ENCODE peak calls at places on chromosome 3, in six cellular contexts. F is mesendoderm, V is neuronal stem cell, O is H1, R is IMR-90, Q is trophoblast cell. C is an unnamed sample.

GRCh38 chr3:57059416-57059815 is 1.0 kb upstream of the SPATA12 start:
- DNase-seq in O (no peak), V (no peak), Q (no peak), F (peak), R (no peak), C (no peak)

GRCh38 chr3:55750525-55750924 is 263.4 kb upstream of the WNT5A start:
- DNase-seq in Q (peak), F (no peak), V (no peak), O (no peak), R (peak), C (peak)

GRCh38 chr3:128784228-128784627 is 58.2 kb downstream of the RAB7A start:
- DNase-seq in R (no peak), O (peak), V (peak), Q (no peak), F (peak), C (no peak)

GRCh38 chr3:106678657-106679390 is 698.4 kb upstream of the CCDC54 start:
- DNase-seq in V (no peak), F (no peak), O (no peak), R (no peak), Q (no peak), C (no peak)

GRCh38 chr3:69986419-69986818 is 13.1 kb upstream of the SAMMSON start:
- DNase-seq in R (no peak), V (no peak), Q (no peak), O (no peak), F (no peak), C (no peak)

GRCh38 chr3:69712244-69712643 is 27.0 kb upstream of the MITF start:
- DNase-seq in Q (no peak), R (no peak), O (no peak), V (no peak), F (no peak), C (no peak)

GRCh38 chr3:50520849-50521248 is 17.4 kb upstream of the CACNA2D2 start:
- DNase-seq in R (no peak), Q (no peak), F (no peak), O (no peak), V (no peak), C (no peak)

GRCh38 chr3:140134231-140134630 is 199.2 kb downstream of the CLSTN2 start:
- DNase-seq in R (no peak), F (no peak), Q (no peak), V (no peak), O (no peak), C (no peak)

GRCh38 chr3:31227152-31227581 is 305.6 kb upstream of the STT3B start:
- DNase-seq in Q (peak), V (no peak), F (no peak), R (no peak), O (no peak), C (no peak)

GRCh38 chr3:118772036-118773030 is 262.3 kb downstream of the IGSF11 start:
- DNase-seq in O (no peak), Q (peak), V (no peak), F (peak), R (no peak), C (peak)

GRCh38 chr3:94172695-94173310 is 109.9 kb downstream of the NSUN3 start:
- DNase-seq in Q (no peak), R (no peak), F (no peak), O (no peak), V (no peak), C (no peak)

GRCh38 chr3:150239764-150240163 is 168.3 kb upstream of the TSC22D2 start:
- DNase-seq in V (no peak), R (no peak), O (no peak), Q (no peak), F (no peak), C (no peak)

GRCh38 chr3:18207232-18207631 is 217.9 kb downstream of the SATB1 start:
- DNase-seq in O (no peak), R (no peak), Q (no peak), V (no peak), F (no peak), C (no peak)

GRCh38 chr3:72595376-72595775 is 252.9 kb downstream of the SHQ1 start:
- DNase-seq in V (no peak), O (no peak), Q (no peak), R (no peak), F (no peak), C (no peak)

GRCh38 chr3:150497956-150498355 is 48.3 kb downstream of the SERP1 start:
- DNase-seq in O (no peak), Q (peak), V (no peak), R (peak), F (no peak), C (peak)

GRCh38 chr3:147030274-147030673 is 376.1 kb downstream of the ZIC4 start:
- DNase-seq in F (no peak), O (no peak), R (no peak), Q (no peak), V (no peak), C (no peak)

GRCh38 chr3:58006661-58007060 is 1.6 kb upstream of the FLNB start:
- DNase-seq in R (no peak), O (no peak), F (peak), Q (peak), V (no peak), C (no peak)

GRCh38 chr3:55584716-55585368 is 97.7 kb upstream of the WNT5A start:
- DNase-seq in F (peak), O (no peak), V (no peak), Q (no peak), R (no peak), C (no peak)

GRCh38 chr3:171620825-171621434 is 160.7 kb upstream of the TNIK start:
- DNase-seq in O (no peak), F (peak), Q (no peak), R (peak), V (no peak), C (peak)

GRCh38 chr3:134028486-134029255 is 1.1 kb downstream of the SLCO2A1 start:
- DNase-seq in R (no peak), O (no peak), Q (peak), F (peak), V (no peak), C (no peak)

DNA sequence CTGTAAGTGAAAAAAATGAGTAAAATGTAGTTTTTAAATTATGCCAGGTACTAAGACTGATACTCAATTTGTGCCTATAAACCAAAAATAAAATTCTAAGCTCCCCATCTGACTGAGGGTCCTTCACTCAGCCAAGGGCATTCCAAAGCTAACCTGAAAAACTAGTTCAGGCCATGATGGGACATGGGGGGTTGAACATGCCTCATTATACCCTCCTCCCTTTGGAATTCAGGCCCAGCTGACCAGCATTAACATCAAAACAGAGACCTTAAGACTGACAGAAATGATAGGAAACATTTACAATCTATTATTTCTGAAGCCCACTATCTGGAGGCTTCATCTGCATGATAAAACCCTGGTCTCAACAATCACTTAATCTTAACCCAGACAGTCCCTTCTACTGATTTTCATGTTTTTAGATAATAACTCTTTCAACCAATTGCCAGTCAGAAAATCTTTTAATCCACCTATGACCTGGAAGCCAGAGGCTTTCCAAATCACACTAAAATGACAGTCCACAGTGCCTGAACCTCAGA is 140.4 kb downstream of the ANO10 start:
- DNase-seq in R (no peak), V (no peak), O (peak), F (peak), Q (peak), C (no peak)
- H3K27ac ChIP-seq in R (no peak), V (no peak), O (no peak), F (no peak), Q (peak), C (no peak)

GRCh38 chr3:132726341-132726823 is 4.2 kb upstream of the NPHP3 start:
- DNase-seq in F (peak), O (no peak), Q (peak), R (peak), V (peak), C (peak)

GRCh38 chr3:132723551-132723950 is 1.3 kb upstream of the NPHP3 start:
- DNase-seq in R (peak), O (no peak), F (no peak), Q (peak), V (no peak), C (no peak)

GRCh38 chr3:132721479-132722164 is 587 bp downstream of the NPHP3 start:
- DNase-seq in Q (peak), R (peak), O (no peak), F (peak), V (peak), C (peak)

GRCh38 chr3:132723024-132723462 is 834 bp upstream of the NPHP3 start:
- DNase-seq in V (no peak), Q (peak), R (no peak), O (no peak), F (no peak), C (no peak)

GRCh38 chr3:132722165-132723023 is at the start of gene NPHP3:
- DNase-seq in O (peak), R (peak), V (peak), Q (peak), F (peak), C (peak)
- H3K18ac ChIP-seq in O (peak), R (peak), V (peak), Q (peak), F (peak), C (peak)

GRCh38 chr3:186785517-186786018 is 2.2 kb downstream of the EIF4A2 start:
- DNase-seq in F (no peak), O (no peak), V (no peak), Q (no peak), R (no peak), C (no peak)
- H3K27ac ChIP-seq in F (no peak), O (peak), V (no peak), Q (no peak), R (no peak), C (no peak)

GRCh38 chr3:189269356-189269755 is 97.6 kb downstream of the TPRG1 start:
- DNase-seq in Q (no peak), R (no peak), V (no peak), F (no peak), O (no peak), C (no peak)

GRCh38 chr3:189272500-189273119 is 100.8 kb downstream of the TPRG1 start:
- DNase-seq in R (no peak), Q (peak), F (peak), V (peak), O (no peak), C (peak)

GRCh38 chr3:189262746-189263145 is 91.0 kb downstream of the TPRG1 start:
- DNase-seq in O (no peak), V (no peak), Q (no peak), R (no peak), F (no peak), C (no peak)

GRCh38 chr3:189270248-189270832 is 98.6 kb downstream of the TPRG1 start:
- DNase-seq in F (peak), Q (peak), V (no peak), O (peak), R (peak), C (peak)

DNA sequence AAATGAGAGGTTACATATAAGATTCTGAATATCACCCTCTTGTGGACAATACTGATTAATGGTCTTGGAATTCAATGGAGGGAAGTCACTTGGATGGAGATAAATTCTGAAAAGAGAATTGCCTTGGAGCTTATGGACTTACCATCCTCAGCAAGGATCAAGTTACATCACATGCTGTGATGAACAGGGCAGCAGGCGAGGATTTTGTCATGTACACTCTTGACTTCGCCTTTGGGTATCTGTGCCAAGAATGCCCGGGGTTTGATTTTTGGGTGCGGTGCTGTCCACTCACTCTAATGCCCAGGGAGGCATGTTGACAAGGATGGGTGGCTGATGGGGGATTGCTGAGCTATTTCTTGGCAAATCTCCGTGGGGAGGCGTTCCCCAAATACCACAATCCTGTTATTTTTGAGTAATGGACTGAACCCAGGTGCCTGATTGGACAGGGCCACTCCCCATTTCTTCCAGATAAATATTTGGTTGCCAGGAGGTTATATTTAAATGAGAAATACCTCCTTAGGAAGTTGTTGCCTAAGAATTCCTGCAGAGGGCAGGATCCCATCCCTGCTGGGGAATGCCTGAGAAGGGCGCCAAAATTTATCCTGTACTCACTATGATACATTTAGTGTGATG is 96.3 kb downstream of the TPRG1 start:
- DNase-seq in Q (peak), V (no peak), R (no peak), O (no peak), F (peak), C (peak)
- H3K18ac ChIP-seq in Q (no peak), V (no peak), R (no peak), O (no peak), F (no peak), C (no peak)

DNA sequence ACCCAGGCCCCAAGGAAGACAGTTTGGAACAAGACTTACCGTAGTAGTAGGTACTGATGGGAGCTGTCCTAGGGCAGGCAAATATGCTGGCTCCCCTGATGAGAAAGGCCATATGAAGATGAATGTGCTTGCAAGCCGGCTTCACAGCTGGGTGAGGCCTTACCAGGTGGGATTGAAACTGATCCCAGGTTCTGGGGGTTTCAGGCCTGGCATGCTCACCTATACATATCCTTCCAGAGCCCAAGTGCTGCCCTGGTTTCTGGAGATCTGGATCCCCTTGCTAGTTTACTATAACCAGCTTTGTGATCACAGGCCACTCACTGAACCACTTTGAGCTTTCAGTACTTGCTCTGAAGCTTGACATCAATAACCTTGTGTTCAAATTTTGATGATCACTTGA is 274.3 kb downstream of the EPHB1 start:
- DNase-seq in Q (no peak), F (no peak), O (no peak), V (no peak), R (no peak), C (no peak)
- H3K27ac ChIP-seq in Q (no peak), F (no peak), O (no peak), V (no peak), R (no peak), C (no peak)

DNA sequence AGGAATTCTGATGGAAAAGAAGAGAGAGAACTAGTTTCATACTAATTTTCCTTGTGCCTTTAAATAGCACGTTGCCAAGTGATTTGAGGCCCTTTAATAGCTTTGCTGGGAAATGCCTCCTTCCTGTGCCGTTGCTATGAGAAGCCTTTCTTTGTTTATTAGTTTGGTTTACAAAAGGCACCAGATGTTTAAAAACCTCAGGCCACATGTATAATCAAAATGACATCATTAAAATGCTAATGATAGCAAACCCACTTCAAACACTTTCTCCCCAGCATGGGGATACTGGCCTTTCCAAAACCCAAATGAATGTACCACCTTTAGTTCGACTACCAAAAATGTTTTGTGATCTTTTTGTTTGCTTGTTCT is 50.0 kb upstream of the TBC1D23 start:
- DNase-seq in V (no peak), Q (peak), F (peak), R (peak), O (peak), C (peak)
- H3K18ac ChIP-seq in V (no peak), Q (no peak), F (no peak), R (peak), O (no peak), C (peak)

GRCh38 chr3:186251948-186252619 is 110.0 kb downstream of the DGKG start:
- DNase-seq in R (no peak), O (no peak), F (no peak), Q (no peak), V (no peak), C (no peak)

GRCh38 chr3:186255703-186256331 is 106.2 kb downstream of the DGKG start:
- DNase-seq in V (no peak), Q (no peak), O (no peak), F (peak), R (no peak), C (no peak)

GRCh38 chr3:186257866-186258265 is 104.2 kb downstream of the DGKG start:
- DNase-seq in O (no peak), Q (no peak), F (no peak), R (peak), V (no peak), C (peak)

GRCh38 chr3:186258968-186259367 is 103.1 kb downstream of the DGKG start:
- DNase-seq in O (no peak), V (no peak), F (peak), Q (peak), R (no peak), C (no peak)

DNA sequence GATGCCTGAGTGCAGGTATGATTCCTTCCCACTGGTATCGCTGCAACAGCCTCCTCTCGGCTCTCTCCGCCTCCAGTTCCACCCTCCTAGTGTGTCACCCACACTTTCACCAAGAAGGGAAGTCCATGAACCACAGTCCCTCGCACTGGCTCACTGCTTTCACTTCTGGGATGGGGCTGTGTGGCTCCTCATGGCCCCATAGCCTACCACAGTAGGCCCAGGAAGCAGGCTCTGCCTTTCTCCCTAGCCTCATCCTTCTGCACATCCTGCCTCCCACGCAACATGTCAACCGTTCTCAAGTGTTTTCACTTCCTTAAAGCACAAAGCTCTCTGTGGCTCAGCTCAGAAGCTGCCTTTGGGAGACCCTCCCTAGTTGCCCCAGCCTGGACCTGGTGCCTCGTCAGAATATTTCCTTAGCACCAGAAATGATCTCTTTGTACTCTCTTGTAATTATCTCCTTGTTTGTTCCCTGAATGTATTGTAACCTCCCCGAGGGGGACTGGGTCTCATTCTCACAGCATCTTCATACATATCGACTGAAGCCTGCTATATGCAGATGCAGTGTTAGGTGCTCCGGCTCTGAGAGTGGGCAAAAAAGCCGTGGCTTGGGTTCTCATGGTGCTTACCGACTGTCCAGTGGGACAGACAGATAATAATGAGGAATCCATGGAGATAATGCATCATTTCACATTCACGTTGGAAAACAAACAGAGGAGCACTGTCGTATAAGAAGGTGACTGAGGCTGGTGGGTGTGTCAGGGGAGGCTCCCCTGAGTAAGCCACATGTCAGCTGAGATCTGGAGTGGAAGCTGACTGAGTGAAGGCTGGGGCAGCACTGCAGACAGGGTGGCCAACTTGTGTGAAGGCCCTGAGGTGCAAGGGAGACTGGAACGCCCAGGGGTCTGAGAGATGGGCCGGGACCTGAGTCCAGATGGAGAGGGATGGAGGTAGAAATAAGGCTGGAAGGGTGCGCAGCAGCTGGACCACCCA is 107.1 kb downstream of the DGKG start:
- DNase-seq in R (no peak), F (no peak), V (no peak), O (no peak), Q (peak), C (no peak)
- H3K27ac ChIP-seq in R (no peak), F (no peak), V (no peak), O (no peak), Q (no peak), C (no peak)

DNA sequence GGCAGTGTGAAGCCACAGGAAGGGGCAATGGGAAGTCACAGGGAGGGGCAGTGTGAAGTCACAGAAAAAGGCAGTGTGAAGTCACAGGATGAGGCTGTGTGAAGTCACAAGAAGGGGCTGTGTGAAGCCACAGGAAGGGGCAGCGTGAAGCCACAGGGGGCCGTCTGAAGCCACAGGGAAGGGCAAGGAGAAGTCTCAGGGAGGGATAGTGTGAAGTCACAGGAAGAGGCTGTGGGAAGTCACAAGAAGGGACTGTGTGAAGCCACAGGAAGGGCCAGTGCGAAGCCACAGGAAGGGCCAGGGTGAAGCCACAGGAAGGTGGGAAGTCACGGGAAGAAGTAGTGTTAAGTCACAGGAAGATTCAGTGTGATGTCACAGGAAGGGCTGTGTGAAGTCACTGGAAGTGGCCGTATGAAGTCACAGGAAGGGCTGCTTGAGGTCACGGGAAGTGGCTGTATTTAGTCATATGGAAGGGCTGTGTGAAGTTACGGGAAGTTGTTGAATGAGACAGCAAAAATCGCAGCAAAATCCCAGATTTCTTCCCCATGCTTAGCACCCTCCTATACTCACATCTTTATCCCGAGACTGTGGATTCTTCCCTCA is 38.6 kb downstream of the GASK1A start:
- DNase-seq in V (no peak), Q (no peak), R (no peak), F (peak), O (no peak), C (no peak)
- H3K18ac ChIP-seq in V (no peak), Q (no peak), R (no peak), F (no peak), O (no peak), C (no peak)

GRCh38 chr3:127588675-127589577 is 1.6 kb downstream of the TPRA1 start:
- DNase-seq in F (no peak), R (peak), V (no peak), Q (peak), O (no peak), C (peak)

GRCh38 chr3:127589600-127590281 is 792 bp downstream of the TPRA1 start:
- DNase-seq in V (no peak), O (no peak), R (no peak), Q (peak), F (peak), C (peak)

GRCh38 chr3:127585813-127586165 is 4.7 kb downstream of the TPRA1 start:
- DNase-seq in O (no peak), R (no peak), F (no peak), Q (no peak), V (no peak), C (no peak)

GRCh38 chr3:127590282-127590592 is 296 bp downstream of the TPRA1 start:
- DNase-seq in Q (no peak), R (no peak), O (no peak), F (no peak), V (no peak), C (no peak)

GRCh38 chr3:127587876-127588275 is 2.7 kb downstream of the TPRA1 start:
- DNase-seq in V (no peak), R (no peak), F (no peak), Q (no peak), O (no peak), C (no peak)
- H3K27ac ChIP-seq in V (no peak), R (no peak), F (no peak), Q (no peak), O (no peak), C (no peak)

C was measured in mesenchymal stem cell.